ENCODE peak calls at places on chromosomes 4 and X, in four cellular contexts. S is renal cortical epithelial cell, P is HTR-8/SVneo, W is cardiac muscle cell. A is an unnamed sample.
A peak's percentile ranks its signal among the peaks of the same experiment; 100 is the strongest.

GRCh38 chr4:161629694-161630441 is 533.9 kb downstream of the FSTL5 start:
- DNase-seq in S (peak; percentile 93), P (peak; percentile 25), W (no peak), A (no peak)

GRCh38 chr4:183532823-183533222 is 28.0 kb downstream of the ING2 start:
- DNase-seq in S (peak; percentile 92), P (no peak), W (no peak), A (no peak)

GRCh38 chr4:53644607-53645006 is 53.3 kb upstream of the LNX1 start:
- DNase-seq in S (peak; percentile 34), P (no peak), W (no peak), A (no peak)

GRCh38 chr4:15971068-15971801 is 8.3 kb upstream of the FGFBP2 start:
- DNase-seq in S (no peak), P (no peak), W (no peak), A (no peak)

GRCh38 chr4:19969492-19969891 is 282.2 kb upstream of the SLIT2 start:
- DNase-seq in S (no peak), P (no peak), W (no peak), A (no peak)

GRCh38 chr4:181896609-181897008 is 346.6 kb upstream of the TENM3 start:
- DNase-seq in S (no peak), P (no peak), W (no peak), A (no peak)

GRCh38 chr4:74583066-74583700 is 138.2 kb downstream of the AREG start:
- DNase-seq in S (peak; percentile 71), P (no peak), W (no peak), A (no peak)

GRCh38 chrX:150697641-150698040 is 4.4 kb downstream of the MTMR1 start:
- DNase-seq in S (no peak), P (no peak), W (no peak), A (no peak)

GRCh38 chr4:56909083-56909981 is 1.6 kb downstream of the REST start:
- DNase-seq in S (peak; percentile 38), P (peak; percentile 14), W (peak; percentile 80), A (peak; percentile 62)

GRCh38 chr4:84583871-84584373 is 995 bp downstream of the CDS1 start:
- DNase-seq in S (no peak), P (peak; percentile 8), W (peak; percentile 17), A (no peak)

GRCh38 chr4:82223715-82224114 is 150.1 kb downstream of the HNRNPD start:
- DNase-seq in S (no peak), P (no peak), W (no peak), A (peak; percentile 51)